ENCODE peak calls at places on chromosomes 6 and 20, in five cellular contexts. Z, S, T, L and X are unnamed samples.
A peak's percentile ranks its signal among the peaks of the same experiment; 100 is the strongest.

GRCh38 chr6:3135668-3136297 is 17.3 kb downstream of the BPHL start:
- DNase-seq in Z (peak; percentile 18), S (no peak), T (peak; percentile 61), L (no peak), X (no peak)

GRCh38 chr6:143842468-143842901 is 653 bp upstream of the LTV1 start:
- DNase-seq in Z (no peak), S (no peak), T (no peak), L (no peak), X (peak; percentile 24)

GRCh38 chr6:7152467-7152866 is 44.7 kb downstream of the RREB1 start:
- DNase-seq in Z (no peak), S (no peak), T (no peak), L (no peak), X (no peak)

GRCh38 chr20:33233129-33233774 is 2.5 kb upstream of the BPIFA1 start:
- DNase-seq in Z (no peak), S (no peak), T (no peak), L (no peak), X (peak; percentile 72)

GRCh38 chr20:64081620-64081964 is 1.7 kb downstream of the OPRL1 start:
- DNase-seq in Z (no peak), S (no peak), T (no peak), L (no peak), X (no peak)

GRCh38 chr20:58521763-58522162 is 6.6 kb upstream of the APCDD1L start:
- DNase-seq in Z (no peak), S (no peak), T (no peak), L (no peak), X (no peak)

GRCh38 chr6:54194067-54194466 is 82.8 kb downstream of the MLIP start:
- DNase-seq in Z (no peak), S (no peak), T (no peak), L (peak; percentile 29), X (no peak)

GRCh38 chr6:144782634-144783033 is 497.5 kb downstream of the UTRN start:
- DNase-seq in Z (no peak), S (no peak), T (no peak), L (no peak), X (no peak)

GRCh38 chr6:42315991-42316378 is 98.3 kb upstream of the MRPS10 start:
- DNase-seq in Z (no peak), S (no peak), T (no peak), L (peak; percentile 83), X (no peak)

GRCh38 chr20:63707558-63708300 is at the start of the genes ARFRP1 and ZGPAT:
- DNase-seq in Z (peak; percentile 85), S (peak; percentile 91), T (peak; percentile 91), L (peak; percentile 81), X (peak; percentile 6)

GRCh38 chr6:101747160-101747559 is 353.7 kb downstream of the GRIK2 start:
- DNase-seq in Z (no peak), S (no peak), T (no peak), L (peak; percentile 20), X (no peak)

GRCh38 chr6:37242429-37243052 is 15.0 kb upstream of the TBC1D22B start:
- DNase-seq in Z (no peak), S (peak; percentile 22), T (no peak), L (peak; percentile 97), X (no peak)

GRCh38 chr20:44016525-44016924 is 101.9 kb downstream of the TOX2 start:
- DNase-seq in Z (no peak), S (no peak), T (no peak), L (no peak), X (no peak)